ENCODE peak calls at places on chromosomes 11 and 22, in nine cellular contexts. One of them, this sample, is unnamed.

GRCh38 chr22:22877523-22878210 is 9.9 kb upstream of the IGLL5 start:
- DNase-seq in aorta: peak; percentile 72
- DNase-seq in CD4-positive, alpha-beta memory T cell: peak; percentile 73
- DNase-seq in ovary: no peak
- DNase-seq in HTR-8/SVneo: peak; percentile 26
- DNase-seq in stromal cell of bone marrow: peak; percentile 41
- DNase-seq in iPS-NIHi11: peak; percentile 87
- DNase-seq in NCI-H1092 treated with DMSO at 0.1 percent for 48 hours: peak; percentile 33
- DNase-seq in stimulated activated CD4-positive, alpha-beta T cell treated with anti-CD3 and anti-CD28 coated beads, TNF-alpha, amount 100 ng/mL, for 24 hours: peak; percentile 64
- DNase-seq in this sample: peak; percentile 17

GRCh38 chr22:19799322-19800190 is 39.0 kb downstream of the TBX1 start:
- DNase-seq in iPS-NIHi11: no peak
- DNase-seq in CD4-positive, alpha-beta memory T cell: no peak
- DNase-seq in aorta: peak; percentile 71
- DNase-seq in stimulated activated CD4-positive, alpha-beta T cell treated with anti-CD3 and anti-CD28 coated beads, TNF-alpha, amount 100 ng/mL, for 24 hours: no peak
- DNase-seq in HTR-8/SVneo: peak; percentile 53
- DNase-seq in ovary: no peak
- DNase-seq in NCI-H1092 treated with DMSO at 0.1 percent for 48 hours: no peak
- DNase-seq in stromal cell of bone marrow: peak; percentile 81
- DNase-seq in this sample: peak; percentile 11

GRCh38 chr22:49323751-49324415 is 503.8 kb downstream of the BRD1 start:
- DNase-seq in ovary: no peak
- DNase-seq in aorta: no peak
- DNase-seq in HTR-8/SVneo: no peak
- DNase-seq in stimulated activated CD4-positive, alpha-beta T cell treated with anti-CD3 and anti-CD28 coated beads, TNF-alpha, amount 100 ng/mL, for 24 hours: no peak
- DNase-seq in stromal cell of bone marrow: no peak
- DNase-seq in NCI-H1092 treated with DMSO at 0.1 percent for 48 hours: no peak
- DNase-seq in iPS-NIHi11: no peak
- DNase-seq in CD4-positive, alpha-beta memory T cell: no peak
- DNase-seq in this sample: no peak

GRCh38 chr11:75888391-75888790 is 73.4 kb downstream of the UVRAG start:
- DNase-seq in HTR-8/SVneo: no peak
- DNase-seq in ovary: no peak
- DNase-seq in stromal cell of bone marrow: no peak
- DNase-seq in aorta: no peak
- DNase-seq in stimulated activated CD4-positive, alpha-beta T cell treated with anti-CD3 and anti-CD28 coated beads, TNF-alpha, amount 100 ng/mL, for 24 hours: no peak
- DNase-seq in iPS-NIHi11: no peak
- DNase-seq in NCI-H1092 treated with DMSO at 0.1 percent for 48 hours: no peak
- DNase-seq in CD4-positive, alpha-beta memory T cell: no peak
- DNase-seq in this sample: no peak

GRCh38 chr11:57680552-57680874 is 12.6 kb downstream of the ZDHHC5 start:
- DNase-seq in stimulated activated CD4-positive, alpha-beta T cell treated with anti-CD3 and anti-CD28 coated beads, TNF-alpha, amount 100 ng/mL, for 24 hours: no peak
- DNase-seq in stromal cell of bone marrow: no peak
- DNase-seq in aorta: no peak
- DNase-seq in CD4-positive, alpha-beta memory T cell: no peak
- DNase-seq in iPS-NIHi11: no peak
- DNase-seq in HTR-8/SVneo: no peak
- DNase-seq in ovary: no peak
- DNase-seq in NCI-H1092 treated with DMSO at 0.1 percent for 48 hours: no peak
- DNase-seq in this sample: peak; percentile 48

GRCh38 chr11:112481893-112482292 is 221.2 kb upstream of the PLET1 start:
- DNase-seq in NCI-H1092 treated with DMSO at 0.1 percent for 48 hours: no peak
- DNase-seq in ovary: no peak
- DNase-seq in iPS-NIHi11: no peak
- DNase-seq in aorta: no peak
- DNase-seq in CD4-positive, alpha-beta memory T cell: no peak
- DNase-seq in stimulated activated CD4-positive, alpha-beta T cell treated with anti-CD3 and anti-CD28 coated beads, TNF-alpha, amount 100 ng/mL, for 24 hours: no peak
- DNase-seq in stromal cell of bone marrow: no peak
- DNase-seq in HTR-8/SVneo: no peak
- DNase-seq in this sample: no peak

GRCh38 chr11:109249597-109249996 is 172.4 kb upstream of the C11orf87 start:
- DNase-seq in stimulated activated CD4-positive, alpha-beta T cell treated with anti-CD3 and anti-CD28 coated beads, TNF-alpha, amount 100 ng/mL, for 24 hours: no peak
- DNase-seq in NCI-H1092 treated with DMSO at 0.1 percent for 48 hours: no peak
- DNase-seq in HTR-8/SVneo: no peak
- DNase-seq in CD4-positive, alpha-beta memory T cell: no peak
- DNase-seq in stromal cell of bone marrow: no peak
- DNase-seq in iPS-NIHi11: no peak
- DNase-seq in ovary: no peak
- DNase-seq in aorta: no peak
- DNase-seq in this sample: no peak

GRCh38 chr11:124724854-124725718 is 14.7 kb upstream of the NRGN start:
- DNase-seq in CD4-positive, alpha-beta memory T cell: no peak
- DNase-seq in iPS-NIHi11: no peak
- DNase-seq in NCI-H1092 treated with DMSO at 0.1 percent for 48 hours: no peak
- DNase-seq in stromal cell of bone marrow: no peak
- DNase-seq in HTR-8/SVneo: no peak
- DNase-seq in aorta: peak; percentile 84
- DNase-seq in stimulated activated CD4-positive, alpha-beta T cell treated with anti-CD3 and anti-CD28 coated beads, TNF-alpha, amount 100 ng/mL, for 24 hours: no peak
- DNase-seq in ovary: no peak
- DNase-seq in this sample: no peak

GRCh38 chr11:331332-332060 is 10.8 kb upstream of the IFITM3 start:
- DNase-seq in aorta: no peak
- DNase-seq in stimulated activated CD4-positive, alpha-beta T cell treated with anti-CD3 and anti-CD28 coated beads, TNF-alpha, amount 100 ng/mL, for 24 hours: no peak
- DNase-seq in CD4-positive, alpha-beta memory T cell: no peak
- DNase-seq in HTR-8/SVneo: no peak
- DNase-seq in iPS-NIHi11: no peak
- DNase-seq in stromal cell of bone marrow: no peak
- DNase-seq in NCI-H1092 treated with DMSO at 0.1 percent for 48 hours: no peak
- DNase-seq in ovary: no peak
- DNase-seq in this sample: no peak

GRCh38 chr22:46079861-46080821 is 70.2 kb upstream of the PPARA start:
- DNase-seq in NCI-H1092 treated with DMSO at 0.1 percent for 48 hours: no peak
- DNase-seq in CD4-positive, alpha-beta memory T cell: no peak
- DNase-seq in stimulated activated CD4-positive, alpha-beta T cell treated with anti-CD3 and anti-CD28 coated beads, TNF-alpha, amount 100 ng/mL, for 24 hours: no peak
- DNase-seq in stromal cell of bone marrow: peak; percentile 86
- DNase-seq in aorta: peak; percentile 94
- DNase-seq in iPS-NIHi11: no peak
- DNase-seq in HTR-8/SVneo: no peak
- DNase-seq in ovary: peak; percentile 67
- DNase-seq in this sample: no peak

GRCh38 chr11:117868815-117869642 is 7.4 kb downstream of the FXYD6 start:
- DNase-seq in CD4-positive, alpha-beta memory T cell: no peak
- DNase-seq in ovary: no peak
- DNase-seq in iPS-NIHi11: no peak
- DNase-seq in HTR-8/SVneo: no peak
- DNase-seq in stimulated activated CD4-positive, alpha-beta T cell treated with anti-CD3 and anti-CD28 coated beads, TNF-alpha, amount 100 ng/mL, for 24 hours: no peak
- DNase-seq in NCI-H1092 treated with DMSO at 0.1 percent for 48 hours: peak; percentile 83
- DNase-seq in aorta: no peak
- DNase-seq in stromal cell of bone marrow: no peak
- DNase-seq in this sample: no peak

GRCh38 chr11:77868744-77869143 is 47.8 kb downstream of the AAMDC start:
- DNase-seq in ovary: no peak
- DNase-seq in aorta: no peak
- DNase-seq in iPS-NIHi11: no peak
- DNase-seq in stromal cell of bone marrow: no peak
- DNase-seq in stimulated activated CD4-positive, alpha-beta T cell treated with anti-CD3 and anti-CD28 coated beads, TNF-alpha, amount 100 ng/mL, for 24 hours: no peak
- DNase-seq in NCI-H1092 treated with DMSO at 0.1 percent for 48 hours: no peak
- DNase-seq in CD4-positive, alpha-beta memory T cell: no peak
- DNase-seq in HTR-8/SVneo: no peak
- DNase-seq in this sample: no peak

GRCh38 chr22:20904008-20904979 is 12.9 kb upstream of the CRKL start:
- DNase-seq in aorta: no peak
- DNase-seq in HTR-8/SVneo: peak; percentile 43
- DNase-seq in stromal cell of bone marrow: peak; percentile 98
- DNase-seq in NCI-H1092 treated with DMSO at 0.1 percent for 48 hours: no peak
- DNase-seq in stimulated activated CD4-positive, alpha-beta T cell treated with anti-CD3 and anti-CD28 coated beads, TNF-alpha, amount 100 ng/mL, for 24 hours: no peak
- DNase-seq in CD4-positive, alpha-beta memory T cell: no peak
- DNase-seq in iPS-NIHi11: no peak
- DNase-seq in ovary: no peak
- DNase-seq in this sample: peak; percentile 93

GRCh38 chr22:24414984-24415945 is 12.1 kb upstream of the ADORA2A start:
- DNase-seq in CD4-positive, alpha-beta memory T cell: no peak
- DNase-seq in ovary: no peak
- DNase-seq in HTR-8/SVneo: no peak
- DNase-seq in stromal cell of bone marrow: no peak
- DNase-seq in stimulated activated CD4-positive, alpha-beta T cell treated with anti-CD3 and anti-CD28 coated beads, TNF-alpha, amount 100 ng/mL, for 24 hours: no peak
- DNase-seq in NCI-H1092 treated with DMSO at 0.1 percent for 48 hours: no peak
- DNase-seq in iPS-NIHi11: no peak
- DNase-seq in aorta: no peak
- DNase-seq in this sample: no peak

GRCh38 chr11:134725939-134726639 is 314.0 kb upstream of the B3GAT1 start:
- DNase-seq in aorta: no peak
- DNase-seq in iPS-NIHi11: peak; percentile 66
- DNase-seq in ovary: no peak
- DNase-seq in NCI-H1092 treated with DMSO at 0.1 percent for 48 hours: peak; percentile 14
- DNase-seq in stimulated activated CD4-positive, alpha-beta T cell treated with anti-CD3 and anti-CD28 coated beads, TNF-alpha, amount 100 ng/mL, for 24 hours: no peak
- DNase-seq in HTR-8/SVneo: no peak
- DNase-seq in CD4-positive, alpha-beta memory T cell: no peak
- DNase-seq in stromal cell of bone marrow: no peak
- DNase-seq in this sample: peak; percentile 25

GRCh38 chr22:42294034-42294985 is 23.9 kb upstream of the TCF20 start:
- DNase-seq in iPS-NIHi11: peak; percentile 93
- DNase-seq in NCI-H1092 treated with DMSO at 0.1 percent for 48 hours: peak; percentile 37
- DNase-seq in ovary: peak; percentile 40
- DNase-seq in aorta: peak; percentile 66
- DNase-seq in HTR-8/SVneo: peak; percentile 22
- DNase-seq in stimulated activated CD4-positive, alpha-beta T cell treated with anti-CD3 and anti-CD28 coated beads, TNF-alpha, amount 100 ng/mL, for 24 hours: no peak
- DNase-seq in CD4-positive, alpha-beta memory T cell: peak; percentile 52
- DNase-seq in stromal cell of bone marrow: peak; percentile 19
- DNase-seq in this sample: peak; percentile 55

GRCh38 chr22:28711820-28712777 is 29.5 kb downstream of the CHEK2 start:
- DNase-seq in CD4-positive, alpha-beta memory T cell: no peak
- DNase-seq in NCI-H1092 treated with DMSO at 0.1 percent for 48 hours: no peak
- DNase-seq in iPS-NIHi11: no peak
- DNase-seq in stimulated activated CD4-positive, alpha-beta T cell treated with anti-CD3 and anti-CD28 coated beads, TNF-alpha, amount 100 ng/mL, for 24 hours: no peak
- DNase-seq in HTR-8/SVneo: peak; percentile 64
- DNase-seq in ovary: no peak
- DNase-seq in aorta: no peak
- DNase-seq in stromal cell of bone marrow: peak; percentile 95
- DNase-seq in this sample: no peak

GRCh38 chr11:63769044-63769718 is 606 bp upstream of the ZFTA start:
- DNase-seq in ovary: peak; percentile 38
- DNase-seq in CD4-positive, alpha-beta memory T cell: peak; percentile 44
- DNase-seq in iPS-NIHi11: peak; percentile 47
- DNase-seq in stimulated activated CD4-positive, alpha-beta T cell treated with anti-CD3 and anti-CD28 coated beads, TNF-alpha, amount 100 ng/mL, for 24 hours: peak; percentile 32
- DNase-seq in aorta: peak; percentile 56
- DNase-seq in NCI-H1092 treated with DMSO at 0.1 percent for 48 hours: no peak
- DNase-seq in HTR-8/SVneo: peak; percentile 35
- DNase-seq in stromal cell of bone marrow: no peak
- DNase-seq in this sample: no peak

GRCh38 chr11:1276866-1277615 is 32.4 kb downstream of the TOLLIP start:
- DNase-seq in stromal cell of bone marrow: no peak
- DNase-seq in aorta: no peak
- DNase-seq in CD4-positive, alpha-beta memory T cell: no peak
- DNase-seq in ovary: no peak
- DNase-seq in NCI-H1092 treated with DMSO at 0.1 percent for 48 hours: no peak
- DNase-seq in HTR-8/SVneo: no peak
- DNase-seq in stimulated activated CD4-positive, alpha-beta T cell treated with anti-CD3 and anti-CD28 coated beads, TNF-alpha, amount 100 ng/mL, for 24 hours: no peak
- DNase-seq in iPS-NIHi11: no peak
- DNase-seq in this sample: no peak

GRCh38 chr11:94501522-94501921 is 7.7 kb downstream of the ANKRD49 start:
- DNase-seq in NCI-H1092 treated with DMSO at 0.1 percent for 48 hours: no peak
- DNase-seq in iPS-NIHi11: no peak
- DNase-seq in CD4-positive, alpha-beta memory T cell: no peak
- DNase-seq in ovary: no peak
- DNase-seq in stimulated activated CD4-positive, alpha-beta T cell treated with anti-CD3 and anti-CD28 coated beads, TNF-alpha, amount 100 ng/mL, for 24 hours: no peak
- DNase-seq in stromal cell of bone marrow: no peak
- DNase-seq in aorta: no peak
- DNase-seq in HTR-8/SVneo: no peak
- DNase-seq in this sample: no peak

GRCh38 chr22:46777609-46777970 is 15.1 kb downstream of the TBC1D22A start:
- DNase-seq in stromal cell of bone marrow: no peak
- DNase-seq in CD4-positive, alpha-beta memory T cell: no peak
- DNase-seq in NCI-H1092 treated with DMSO at 0.1 percent for 48 hours: no peak
- DNase-seq in iPS-NIHi11: no peak
- DNase-seq in HTR-8/SVneo: no peak
- DNase-seq in ovary: no peak
- DNase-seq in stimulated activated CD4-positive, alpha-beta T cell treated with anti-CD3 and anti-CD28 coated beads, TNF-alpha, amount 100 ng/mL, for 24 hours: peak; percentile 52
- DNase-seq in aorta: peak; percentile 78
- DNase-seq in this sample: peak; percentile 21

GRCh38 chr11:15197696-15198095 is 83.0 kb downstream of the INSC start:
- DNase-seq in ovary: no peak
- DNase-seq in NCI-H1092 treated with DMSO at 0.1 percent for 48 hours: no peak
- DNase-seq in stimulated activated CD4-positive, alpha-beta T cell treated with anti-CD3 and anti-CD28 coated beads, TNF-alpha, amount 100 ng/mL, for 24 hours: no peak
- DNase-seq in aorta: no peak
- DNase-seq in iPS-NIHi11: no peak
- DNase-seq in HTR-8/SVneo: no peak
- DNase-seq in CD4-positive, alpha-beta memory T cell: no peak
- DNase-seq in stromal cell of bone marrow: peak; percentile 66
- DNase-seq in this sample: no peak

GRCh38 chr11:62554377-62554776 is 7.8 kb upstream of the AHNAK start:
- DNase-seq in ovary: no peak
- DNase-seq in iPS-NIHi11: no peak
- DNase-seq in NCI-H1092 treated with DMSO at 0.1 percent for 48 hours: no peak
- DNase-seq in CD4-positive, alpha-beta memory T cell: no peak
- DNase-seq in stromal cell of bone marrow: no peak
- DNase-seq in stimulated activated CD4-positive, alpha-beta T cell treated with anti-CD3 and anti-CD28 coated beads, TNF-alpha, amount 100 ng/mL, for 24 hours: no peak
- DNase-seq in HTR-8/SVneo: no peak
- DNase-seq in aorta: peak; percentile 58
- DNase-seq in this sample: no peak